ENCODE peak calls at places on chromosomes 12 and 14, in five cellular contexts. W is colonic mucosa; N is naive thymus-derived CD4-positive, alpha-beta T cell; R is tibial artery; E is heart right ventricle. Q is an unnamed sample.

GRCh38 chr12:91179315-91179714 is 3.3 kb downstream of the DCN start:
- DNase-seq in E (no peak), R (peak), W (no peak), N (no peak), Q (no peak)

GRCh38 chr14:81464253-81465001 is 64.3 kb upstream of the STON2 start:
- DNase-seq in W (peak), E (peak), N (peak), R (peak), Q (no peak)

GRCh38 chr12:6345319-6346071 is 3.6 kb upstream of the TNFRSF1A start:
- DNase-seq in W (no peak), N (no peak), E (no peak), R (peak), Q (no peak)

GRCh38 chr14:29442720-29443119 is 484.9 kb downstream of the PRKD1 start:
- DNase-seq in N (no peak), E (no peak), R (no peak), W (no peak), Q (no peak)

GRCh38 chr14:54881761-54882401 is 20.7 kb downstream of the GCH1 start:
- DNase-seq in R (no peak), E (no peak), N (peak), W (no peak), Q (no peak)

GRCh38 chr14:90091393-90091792 is 29.6 kb downstream of the KCNK13 start:
- DNase-seq in E (no peak), W (no peak), N (no peak), R (no peak), Q (no peak)

GRCh38 chr14:52314521-52315354 is 626 bp downstream of the PTGER2 start:
- DNase-seq in E (no peak), R (no peak), W (peak), N (peak), Q (no peak)

GRCh38 chr12:55733021-55733555 is 4.3 kb upstream of the CD63 start:
- DNase-seq in R (no peak), E (no peak), W (no peak), N (no peak), Q (no peak)

DNA sequence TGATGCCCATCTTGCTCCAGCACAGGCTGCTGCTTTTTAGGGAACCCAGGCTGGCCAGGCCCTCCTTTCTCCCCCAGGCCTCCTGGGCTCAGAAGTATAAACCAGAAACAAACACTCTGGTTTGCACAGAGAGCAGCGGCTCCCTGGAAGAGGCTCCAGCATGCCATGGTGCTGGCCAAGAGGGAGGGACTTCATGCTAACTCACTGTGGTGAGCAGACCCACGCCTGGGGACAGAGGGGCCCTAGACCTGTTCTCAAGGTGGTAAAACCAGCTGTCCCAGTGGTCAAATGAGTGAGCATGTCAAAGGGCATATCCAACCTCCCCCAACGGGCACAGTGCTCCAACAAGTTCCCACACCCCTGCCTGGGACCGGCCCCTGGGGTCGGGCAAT is 15.5 kb downstream of the BCL11B start:
- DNase-seq in R (no peak), N (no peak), W (no peak), E (no peak), Q (no peak)
- H3K27ac ChIP-seq in R (no peak), N (peak), W (no peak), E (no peak), Q (no peak)

GRCh38 chr14:71487941-71488340 is 444.3 kb upstream of the RGS6 start:
- DNase-seq in N (no peak), E (no peak), R (no peak), W (no peak), Q (no peak)
- H3K27ac ChIP-seq in N (no peak), E (no peak), R (peak), W (no peak), Q (peak)

GRCh38 chr12:46579474-46579873 is 206.9 kb upstream of the SLC38A2 start:
- DNase-seq in E (no peak), N (no peak), R (no peak), W (no peak), Q (no peak)
- H3K27ac ChIP-seq in E (no peak), N (no peak), R (peak), W (no peak), Q (no peak)

DNA sequence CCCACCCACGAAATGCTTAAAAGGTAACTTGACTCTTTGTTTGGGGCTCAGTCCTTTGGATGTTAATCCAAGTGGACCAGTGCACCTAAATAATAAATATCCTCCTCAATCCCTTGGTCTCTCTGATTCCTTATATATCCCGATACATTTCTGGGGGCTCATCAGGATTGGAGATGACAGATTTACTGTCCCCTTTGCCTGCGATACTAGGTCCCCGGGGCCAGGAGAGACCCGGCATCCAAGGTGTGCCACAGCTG is 26.2 kb downstream of the KLRK1 start:
- DNase-seq in R (no peak), W (no peak), E (no peak), N (no peak), Q (no peak)
- H3K27ac ChIP-seq in R (peak), W (peak), E (peak), N (peak), Q (peak)

GRCh38 chr12:11661491-11662085 is 12.1 kb downstream of the ETV6 start:
- DNase-seq in R (no peak), E (no peak), N (no peak), W (no peak), Q (no peak)

GRCh38 chr12:11664101-11664500 is 14.6 kb downstream of the ETV6 start:
- DNase-seq in W (no peak), N (no peak), R (no peak), E (no peak), Q (no peak)

GRCh38 chr12:11662369-11662768 is 12.9 kb downstream of the ETV6 start:
- DNase-seq in R (no peak), W (no peak), E (no peak), N (no peak), Q (no peak)

GRCh38 chr12:11660624-11661023 is 11.2 kb downstream of the ETV6 start:
- DNase-seq in R (no peak), E (no peak), N (no peak), W (no peak), Q (no peak)

GRCh38 chr12:11663128-11663527 is 13.7 kb downstream of the ETV6 start:
- DNase-seq in N (no peak), E (peak), R (no peak), W (no peak), Q (no peak)
- H3K27ac ChIP-seq in N (no peak), E (peak), R (peak), W (no peak), Q (no peak)